ENCODE peak calls at places on chromosome 18, in eight cellular contexts. One of them, this sample, is unnamed.

GRCh38 chr18:26865557-26865956 is at the start of gene AQP4:
- DNase-seq in GM13976: no peak
- DNase-seq in activated T-cell treated with anti-CD3 and anti-CD28 coated beads for 24 hours: no peak
- DNase-seq in C1 segment of cervical spinal cord: no peak
- DNase-seq in T-helper 2 cell: no peak
- DNase-seq in stimulated activated CD4-positive, alpha-beta T cell treated with anti-CD3 and anti-CD28 coated beads, Interleukin-4, amount 100 ng/mL, for 4 hours: no peak
- DNase-seq in WTC11: no peak
- DNase-seq in NCI-H446: no peak
- DNase-seq in this sample: no peak

GRCh38 chr18:10017048-10017447 is 103.2 kb downstream of the VAPA start:
- DNase-seq in GM13976: no peak
- DNase-seq in activated T-cell treated with anti-CD3 and anti-CD28 coated beads for 24 hours: no peak
- DNase-seq in C1 segment of cervical spinal cord: no peak
- DNase-seq in T-helper 2 cell: no peak
- DNase-seq in stimulated activated CD4-positive, alpha-beta T cell treated with anti-CD3 and anti-CD28 coated beads, Interleukin-4, amount 100 ng/mL, for 4 hours: no peak
- DNase-seq in WTC11: no peak
- DNase-seq in NCI-H446: no peak
- DNase-seq in this sample: no peak

GRCh38 chr18:8212893-8213805 is 396.1 kb upstream of the RAB12 start:
- DNase-seq in GM13976: no peak
- DNase-seq in activated T-cell treated with anti-CD3 and anti-CD28 coated beads for 24 hours: no peak
- DNase-seq in C1 segment of cervical spinal cord: no peak
- DNase-seq in T-helper 2 cell: no peak
- DNase-seq in stimulated activated CD4-positive, alpha-beta T cell treated with anti-CD3 and anti-CD28 coated beads, Interleukin-4, amount 100 ng/mL, for 4 hours: no peak
- DNase-seq in WTC11: no peak
- DNase-seq in NCI-H446: no peak
- DNase-seq in this sample: no peak

GRCh38 chr18:902179-902718 is 2.4 kb upstream of the ADCYAP1 start:
- DNase-seq in GM13976: no peak
- DNase-seq in activated T-cell treated with anti-CD3 and anti-CD28 coated beads for 24 hours: no peak
- DNase-seq in C1 segment of cervical spinal cord: no peak
- DNase-seq in T-helper 2 cell: no peak
- DNase-seq in stimulated activated CD4-positive, alpha-beta T cell treated with anti-CD3 and anti-CD28 coated beads, Interleukin-4, amount 100 ng/mL, for 4 hours: no peak
- DNase-seq in WTC11: no peak
- DNase-seq in NCI-H446: peak
- DNase-seq in this sample: no peak

GRCh38 chr18:8623549-8624106 is 14.4 kb downstream of the RAB12 start:
- DNase-seq in GM13976: peak
- DNase-seq in activated T-cell treated with anti-CD3 and anti-CD28 coated beads for 24 hours: no peak
- DNase-seq in C1 segment of cervical spinal cord: no peak
- DNase-seq in T-helper 2 cell: no peak
- DNase-seq in stimulated activated CD4-positive, alpha-beta T cell treated with anti-CD3 and anti-CD28 coated beads, Interleukin-4, amount 100 ng/mL, for 4 hours: no peak
- DNase-seq in WTC11: no peak
- DNase-seq in NCI-H446: no peak
- DNase-seq in this sample: no peak

GRCh38 chr18:3703732-3704176 is 253.8 kb downstream of the TGIF1 start:
- DNase-seq in GM13976: peak
- DNase-seq in activated T-cell treated with anti-CD3 and anti-CD28 coated beads for 24 hours: peak
- DNase-seq in C1 segment of cervical spinal cord: peak
- DNase-seq in T-helper 2 cell: no peak
- DNase-seq in stimulated activated CD4-positive, alpha-beta T cell treated with anti-CD3 and anti-CD28 coated beads, Interleukin-4, amount 100 ng/mL, for 4 hours: no peak
- DNase-seq in WTC11: peak
- DNase-seq in NCI-H446: no peak
- DNase-seq in this sample: peak

GRCh38 chr18:14922965-14923565 is 175.1 kb downstream of the ANKRD30B start:
- DNase-seq in GM13976: no peak
- DNase-seq in activated T-cell treated with anti-CD3 and anti-CD28 coated beads for 24 hours: no peak
- DNase-seq in C1 segment of cervical spinal cord: no peak
- DNase-seq in T-helper 2 cell: no peak
- DNase-seq in stimulated activated CD4-positive, alpha-beta T cell treated with anti-CD3 and anti-CD28 coated beads, Interleukin-4, amount 100 ng/mL, for 4 hours: no peak
- DNase-seq in WTC11: no peak
- DNase-seq in NCI-H446: no peak
- DNase-seq in this sample: peak

GRCh38 chr18:6561893-6562292 is 147.2 kb upstream of the L3MBTL4 start:
- DNase-seq in GM13976: no peak
- DNase-seq in activated T-cell treated with anti-CD3 and anti-CD28 coated beads for 24 hours: no peak
- DNase-seq in C1 segment of cervical spinal cord: no peak
- DNase-seq in T-helper 2 cell: no peak
- DNase-seq in stimulated activated CD4-positive, alpha-beta T cell treated with anti-CD3 and anti-CD28 coated beads, Interleukin-4, amount 100 ng/mL, for 4 hours: no peak
- DNase-seq in WTC11: no peak
- DNase-seq in NCI-H446: no peak
- DNase-seq in this sample: no peak

GRCh38 chr18:77102246-77103040 is 30.1 kb downstream of the MBP start:
- DNase-seq in GM13976: peak
- DNase-seq in activated T-cell treated with anti-CD3 and anti-CD28 coated beads for 24 hours: no peak
- DNase-seq in C1 segment of cervical spinal cord: no peak
- DNase-seq in T-helper 2 cell: no peak
- DNase-seq in stimulated activated CD4-positive, alpha-beta T cell treated with anti-CD3 and anti-CD28 coated beads, Interleukin-4, amount 100 ng/mL, for 4 hours: no peak
- DNase-seq in WTC11: no peak
- DNase-seq in NCI-H446: no peak
- DNase-seq in this sample: no peak

GRCh38 chr18:42850174-42850766 is 265.2 kb downstream of the RIT2 start:
- DNase-seq in GM13976: no peak
- DNase-seq in activated T-cell treated with anti-CD3 and anti-CD28 coated beads for 24 hours: no peak
- DNase-seq in C1 segment of cervical spinal cord: no peak
- DNase-seq in T-helper 2 cell: no peak
- DNase-seq in stimulated activated CD4-positive, alpha-beta T cell treated with anti-CD3 and anti-CD28 coated beads, Interleukin-4, amount 100 ng/mL, for 4 hours: no peak
- DNase-seq in WTC11: no peak
- DNase-seq in NCI-H446: no peak
- DNase-seq in this sample: no peak

GRCh38 chr18:59484796-59485328 is 125.8 kb upstream of the LMAN1 start:
- DNase-seq in GM13976: no peak
- DNase-seq in activated T-cell treated with anti-CD3 and anti-CD28 coated beads for 24 hours: no peak
- DNase-seq in C1 segment of cervical spinal cord: no peak
- DNase-seq in T-helper 2 cell: no peak
- DNase-seq in stimulated activated CD4-positive, alpha-beta T cell treated with anti-CD3 and anti-CD28 coated beads, Interleukin-4, amount 100 ng/mL, for 4 hours: no peak
- DNase-seq in WTC11: no peak
- DNase-seq in NCI-H446: no peak
- DNase-seq in this sample: no peak

GRCh38 chr18:11785444-11786055 is 65.7 kb upstream of the CHMP1B start:
- DNase-seq in GM13976: no peak
- DNase-seq in activated T-cell treated with anti-CD3 and anti-CD28 coated beads for 24 hours: no peak
- DNase-seq in C1 segment of cervical spinal cord: no peak
- DNase-seq in T-helper 2 cell: no peak
- DNase-seq in stimulated activated CD4-positive, alpha-beta T cell treated with anti-CD3 and anti-CD28 coated beads, Interleukin-4, amount 100 ng/mL, for 4 hours: peak
- DNase-seq in WTC11: peak
- DNase-seq in NCI-H446: no peak
- DNase-seq in this sample: no peak

GRCh38 chr18:985301-985700 is 80.6 kb downstream of the ADCYAP1 start:
- DNase-seq in GM13976: no peak
- DNase-seq in activated T-cell treated with anti-CD3 and anti-CD28 coated beads for 24 hours: no peak
- DNase-seq in C1 segment of cervical spinal cord: no peak
- DNase-seq in T-helper 2 cell: no peak
- DNase-seq in stimulated activated CD4-positive, alpha-beta T cell treated with anti-CD3 and anti-CD28 coated beads, Interleukin-4, amount 100 ng/mL, for 4 hours: no peak
- DNase-seq in WTC11: peak
- DNase-seq in NCI-H446: peak
- DNase-seq in this sample: no peak

GRCh38 chr18:9827856-9828793 is 57.6 kb upstream of the TXNDC2 start:
- DNase-seq in GM13976: no peak
- DNase-seq in activated T-cell treated with anti-CD3 and anti-CD28 coated beads for 24 hours: no peak
- DNase-seq in C1 segment of cervical spinal cord: no peak
- DNase-seq in T-helper 2 cell: no peak
- DNase-seq in stimulated activated CD4-positive, alpha-beta T cell treated with anti-CD3 and anti-CD28 coated beads, Interleukin-4, amount 100 ng/mL, for 4 hours: no peak
- DNase-seq in WTC11: no peak
- DNase-seq in NCI-H446: no peak
- DNase-seq in this sample: no peak

GRCh38 chr18:42706618-42707017 is 408.9 kb downstream of the RIT2 start:
- DNase-seq in GM13976: no peak
- DNase-seq in activated T-cell treated with anti-CD3 and anti-CD28 coated beads for 24 hours: no peak
- DNase-seq in C1 segment of cervical spinal cord: no peak
- DNase-seq in T-helper 2 cell: no peak
- DNase-seq in stimulated activated CD4-positive, alpha-beta T cell treated with anti-CD3 and anti-CD28 coated beads, Interleukin-4, amount 100 ng/mL, for 4 hours: no peak
- DNase-seq in WTC11: no peak
- DNase-seq in NCI-H446: no peak
- DNase-seq in this sample: peak

GRCh38 chr18:25457636-25458035 is 105.7 kb upstream of the ZNF521 start:
- DNase-seq in GM13976: no peak
- DNase-seq in activated T-cell treated with anti-CD3 and anti-CD28 coated beads for 24 hours: no peak
- DNase-seq in C1 segment of cervical spinal cord: no peak
- DNase-seq in T-helper 2 cell: no peak
- DNase-seq in stimulated activated CD4-positive, alpha-beta T cell treated with anti-CD3 and anti-CD28 coated beads, Interleukin-4, amount 100 ng/mL, for 4 hours: no peak
- DNase-seq in WTC11: no peak
- DNase-seq in NCI-H446: no peak
- DNase-seq in this sample: no peak

GRCh38 chr18:48834421-48835011 is 116.2 kb downstream of the SMAD7 start:
- DNase-seq in GM13976: peak
- DNase-seq in activated T-cell treated with anti-CD3 and anti-CD28 coated beads for 24 hours: peak
- DNase-seq in C1 segment of cervical spinal cord: peak
- DNase-seq in T-helper 2 cell: peak
- DNase-seq in stimulated activated CD4-positive, alpha-beta T cell treated with anti-CD3 and anti-CD28 coated beads, Interleukin-4, amount 100 ng/mL, for 4 hours: peak
- DNase-seq in WTC11: peak
- DNase-seq in NCI-H446: no peak
- DNase-seq in this sample: peak

GRCh38 chr18:11947214-11948119 is 33.8 kb upstream of the IMPA2 start:
- DNase-seq in GM13976: peak
- DNase-seq in activated T-cell treated with anti-CD3 and anti-CD28 coated beads for 24 hours: peak
- DNase-seq in C1 segment of cervical spinal cord: peak
- DNase-seq in T-helper 2 cell: no peak
- DNase-seq in stimulated activated CD4-positive, alpha-beta T cell treated with anti-CD3 and anti-CD28 coated beads, Interleukin-4, amount 100 ng/mL, for 4 hours: peak
- DNase-seq in WTC11: peak
- DNase-seq in NCI-H446: no peak
- DNase-seq in this sample: peak

GRCh38 chr18:59613903-59614302 is 83.3 kb downstream of the CCBE1 start:
- DNase-seq in GM13976: no peak
- DNase-seq in activated T-cell treated with anti-CD3 and anti-CD28 coated beads for 24 hours: no peak
- DNase-seq in C1 segment of cervical spinal cord: no peak
- DNase-seq in T-helper 2 cell: no peak
- DNase-seq in stimulated activated CD4-positive, alpha-beta T cell treated with anti-CD3 and anti-CD28 coated beads, Interleukin-4, amount 100 ng/mL, for 4 hours: no peak
- DNase-seq in WTC11: no peak
- DNase-seq in NCI-H446: no peak
- DNase-seq in this sample: no peak

GRCh38 chr18:275486-275885 is 7.6 kb upstream of the THOC1 start:
- DNase-seq in GM13976: no peak
- DNase-seq in activated T-cell treated with anti-CD3 and anti-CD28 coated beads for 24 hours: no peak
- DNase-seq in C1 segment of cervical spinal cord: no peak
- DNase-seq in T-helper 2 cell: no peak
- DNase-seq in stimulated activated CD4-positive, alpha-beta T cell treated with anti-CD3 and anti-CD28 coated beads, Interleukin-4, amount 100 ng/mL, for 4 hours: no peak
- DNase-seq in WTC11: no peak
- DNase-seq in NCI-H446: no peak
- DNase-seq in this sample: no peak

GRCh38 chr18:13237073-13237472 is 18.5 kb downstream of the LDLRAD4 start:
- DNase-seq in GM13976: no peak
- DNase-seq in activated T-cell treated with anti-CD3 and anti-CD28 coated beads for 24 hours: no peak
- DNase-seq in C1 segment of cervical spinal cord: no peak
- DNase-seq in T-helper 2 cell: no peak
- DNase-seq in stimulated activated CD4-positive, alpha-beta T cell treated with anti-CD3 and anti-CD28 coated beads, Interleukin-4, amount 100 ng/mL, for 4 hours: no peak
- DNase-seq in WTC11: no peak
- DNase-seq in NCI-H446: no peak
- DNase-seq in this sample: peak

GRCh38 chr18:11906181-11906580 is 1.9 kb downstream of the MPPE1 start:
- DNase-seq in GM13976: no peak
- DNase-seq in activated T-cell treated with anti-CD3 and anti-CD28 coated beads for 24 hours: no peak
- DNase-seq in C1 segment of cervical spinal cord: no peak
- DNase-seq in T-helper 2 cell: no peak
- DNase-seq in stimulated activated CD4-positive, alpha-beta T cell treated with anti-CD3 and anti-CD28 coated beads, Interleukin-4, amount 100 ng/mL, for 4 hours: no peak
- DNase-seq in WTC11: no peak
- DNase-seq in NCI-H446: no peak
- DNase-seq in this sample: no peak

GRCh38 chr18:63590368-63590767 is 3.2 kb downstream of the SERPINB13 start:
- DNase-seq in GM13976: no peak
- DNase-seq in activated T-cell treated with anti-CD3 and anti-CD28 coated beads for 24 hours: no peak
- DNase-seq in C1 segment of cervical spinal cord: no peak
- DNase-seq in T-helper 2 cell: no peak
- DNase-seq in stimulated activated CD4-positive, alpha-beta T cell treated with anti-CD3 and anti-CD28 coated beads, Interleukin-4, amount 100 ng/mL, for 4 hours: no peak
- DNase-seq in WTC11: no peak
- DNase-seq in NCI-H446: no peak
- DNase-seq in this sample: no peak

GRCh38 chr18:49016648-49017539 is 66.1 kb upstream of the SMAD7 start:
- DNase-seq in GM13976: peak
- DNase-seq in activated T-cell treated with anti-CD3 and anti-CD28 coated beads for 24 hours: no peak
- DNase-seq in C1 segment of cervical spinal cord: no peak
- DNase-seq in T-helper 2 cell: no peak
- DNase-seq in stimulated activated CD4-positive, alpha-beta T cell treated with anti-CD3 and anti-CD28 coated beads, Interleukin-4, amount 100 ng/mL, for 4 hours: no peak
- DNase-seq in WTC11: no peak
- DNase-seq in NCI-H446: no peak
- DNase-seq in this sample: no peak

GRCh38 chr18:22166070-22166972 is 3.1 kb upstream of the GATA6 start:
- DNase-seq in GM13976: no peak
- DNase-seq in activated T-cell treated with anti-CD3 and anti-CD28 coated beads for 24 hours: no peak
- DNase-seq in C1 segment of cervical spinal cord: no peak
- DNase-seq in T-helper 2 cell: no peak
- DNase-seq in stimulated activated CD4-positive, alpha-beta T cell treated with anti-CD3 and anti-CD28 coated beads, Interleukin-4, amount 100 ng/mL, for 4 hours: no peak
- DNase-seq in WTC11: peak
- DNase-seq in NCI-H446: no peak
- DNase-seq in this sample: no peak

GRCh38 chr18:51668101-51668500 is 470.6 kb upstream of the MEX3C start:
- DNase-seq in GM13976: peak
- DNase-seq in activated T-cell treated with anti-CD3 and anti-CD28 coated beads for 24 hours: peak
- DNase-seq in C1 segment of cervical spinal cord: no peak
- DNase-seq in T-helper 2 cell: no peak
- DNase-seq in stimulated activated CD4-positive, alpha-beta T cell treated with anti-CD3 and anti-CD28 coated beads, Interleukin-4, amount 100 ng/mL, for 4 hours: no peak
- DNase-seq in WTC11: peak
- DNase-seq in NCI-H446: peak
- DNase-seq in this sample: no peak

GRCh38 chr18:45069542-45069941 is 388.9 kb downstream of the SETBP1 start:
- DNase-seq in GM13976: no peak
- DNase-seq in activated T-cell treated with anti-CD3 and anti-CD28 coated beads for 24 hours: no peak
- DNase-seq in C1 segment of cervical spinal cord: no peak
- DNase-seq in T-helper 2 cell: no peak
- DNase-seq in stimulated activated CD4-positive, alpha-beta T cell treated with anti-CD3 and anti-CD28 coated beads, Interleukin-4, amount 100 ng/mL, for 4 hours: no peak
- DNase-seq in WTC11: no peak
- DNase-seq in NCI-H446: no peak
- DNase-seq in this sample: no peak

GRCh38 chr18:31505161-31505560 is 7.2 kb downstream of the DSG2 start:
- DNase-seq in GM13976: no peak
- DNase-seq in activated T-cell treated with anti-CD3 and anti-CD28 coated beads for 24 hours: no peak
- DNase-seq in C1 segment of cervical spinal cord: no peak
- DNase-seq in T-helper 2 cell: no peak
- DNase-seq in stimulated activated CD4-positive, alpha-beta T cell treated with anti-CD3 and anti-CD28 coated beads, Interleukin-4, amount 100 ng/mL, for 4 hours: no peak
- DNase-seq in WTC11: no peak
- DNase-seq in NCI-H446: no peak
- DNase-seq in this sample: no peak

GRCh38 chr18:80033181-80034067 is 810 bp upstream of the RBFA start:
- DNase-seq in GM13976: no peak
- DNase-seq in activated T-cell treated with anti-CD3 and anti-CD28 coated beads for 24 hours: peak
- DNase-seq in C1 segment of cervical spinal cord: no peak
- DNase-seq in T-helper 2 cell: no peak
- DNase-seq in stimulated activated CD4-positive, alpha-beta T cell treated with anti-CD3 and anti-CD28 coated beads, Interleukin-4, amount 100 ng/mL, for 4 hours: peak
- DNase-seq in WTC11: peak
- DNase-seq in NCI-H446: no peak
- DNase-seq in this sample: peak

GRCh38 chr18:79488311-79489047 is 92.7 kb downstream of the NFATC1 start:
- DNase-seq in GM13976: no peak
- DNase-seq in activated T-cell treated with anti-CD3 and anti-CD28 coated beads for 24 hours: no peak
- DNase-seq in C1 segment of cervical spinal cord: no peak
- DNase-seq in T-helper 2 cell: peak
- DNase-seq in stimulated activated CD4-positive, alpha-beta T cell treated with anti-CD3 and anti-CD28 coated beads, Interleukin-4, amount 100 ng/mL, for 4 hours: no peak
- DNase-seq in WTC11: no peak
- DNase-seq in NCI-H446: no peak
- DNase-seq in this sample: no peak

GRCh38 chr18:46374850-46375249 is 270.7 kb downstream of the HAUS1 start:
- DNase-seq in GM13976: no peak
- DNase-seq in activated T-cell treated with anti-CD3 and anti-CD28 coated beads for 24 hours: no peak
- DNase-seq in C1 segment of cervical spinal cord: no peak
- DNase-seq in T-helper 2 cell: no peak
- DNase-seq in stimulated activated CD4-positive, alpha-beta T cell treated with anti-CD3 and anti-CD28 coated beads, Interleukin-4, amount 100 ng/mL, for 4 hours: no peak
- DNase-seq in WTC11: peak
- DNase-seq in NCI-H446: no peak
- DNase-seq in this sample: no peak

GRCh38 chr18:33469699-33470098 is 29.2 kb upstream of the CCDC178 start:
- DNase-seq in GM13976: no peak
- DNase-seq in activated T-cell treated with anti-CD3 and anti-CD28 coated beads for 24 hours: no peak
- DNase-seq in C1 segment of cervical spinal cord: no peak
- DNase-seq in T-helper 2 cell: no peak
- DNase-seq in stimulated activated CD4-positive, alpha-beta T cell treated with anti-CD3 and anti-CD28 coated beads, Interleukin-4, amount 100 ng/mL, for 4 hours: no peak
- DNase-seq in WTC11: no peak
- DNase-seq in NCI-H446: no peak
- DNase-seq in this sample: no peak

GRCh38 chr18:80109676-80110078 is 615 bp downstream of the ADNP2 start:
- DNase-seq in GM13976: peak
- DNase-seq in activated T-cell treated with anti-CD3 and anti-CD28 coated beads for 24 hours: peak
- DNase-seq in C1 segment of cervical spinal cord: peak
- DNase-seq in T-helper 2 cell: no peak
- DNase-seq in stimulated activated CD4-positive, alpha-beta T cell treated with anti-CD3 and anti-CD28 coated beads, Interleukin-4, amount 100 ng/mL, for 4 hours: no peak
- DNase-seq in WTC11: peak
- DNase-seq in NCI-H446: no peak
- DNase-seq in this sample: peak

GRCh38 chr18:22033085-22033484 is 136.3 kb upstream of the GATA6 start:
- DNase-seq in GM13976: no peak
- DNase-seq in activated T-cell treated with anti-CD3 and anti-CD28 coated beads for 24 hours: no peak
- DNase-seq in C1 segment of cervical spinal cord: no peak
- DNase-seq in T-helper 2 cell: no peak
- DNase-seq in stimulated activated CD4-positive, alpha-beta T cell treated with anti-CD3 and anti-CD28 coated beads, Interleukin-4, amount 100 ng/mL, for 4 hours: no peak
- DNase-seq in WTC11: no peak
- DNase-seq in NCI-H446: no peak
- DNase-seq in this sample: no peak

This sample was measured in CD8-positive, alpha-beta T cell.